ENCODE peak calls at places on chromosomes 12 and 14, in four cellular contexts. I is pancreas, V is hepatocyte, X is body of pancreas. A is an unnamed sample. For H3K9me3, the result is how much of the 10 kb centered on the place peaks cover.

GRCh38 chr12:27841392-27841882 is 61.4 kb upstream of the MANSC4 start:
- DNase-seq in I (no peak), V (peak), X (no peak), A (no peak)

GRCh38 chr12:13007496-13008233 is 7.6 kb upstream of the HEBP1 start:
- DNase-seq in I (no peak), X (no peak), V (no peak), A (no peak)

GRCh38 chr14:75010472-75010871 is 7.8 kb downstream of the EIF2B2 start:
- DNase-seq in V (no peak), X (no peak), I (no peak), A (no peak)

GRCh38 chr12:80513211-80513610 is 69.2 kb downstream of the PTPRQ start:
- DNase-seq in I (peak), X (no peak), V (no peak), A (no peak)

GRCh38 chr12:130858084-130858483 is 13.8 kb upstream of the RAN start:
- DNase-seq in I (no peak), X (no peak), V (no peak), A (no peak)

GRCh38 chr12:49357099-49357678 is 10.1 kb upstream of the SPATS2 start:
- DNase-seq in V (peak), I (peak), X (no peak), A (no peak)

GRCh38 chr12:49959570-49960473 is 1.9 kb upstream of the AQP5 start:
- DNase-seq in I (peak), V (no peak), X (peak), A (no peak)

GRCh38 chr12:3135522-3136461 is 58.6 kb downstream of the TSPAN9 start:
- DNase-seq in X (peak), I (peak), V (peak), A (peak)

GRCh38 chr12:54052745-54053624 is 650 bp upstream of the HOXC4 start:
- DNase-seq in I (no peak), V (peak), X (no peak), A (no peak)

GRCh38 chr12:92146865-92147264 is 1.2 kb upstream of the BTG1 start:
- DNase-seq in X (no peak), V (no peak), I (no peak), A (no peak)

GRCh38 chr14:22691171-22691570 is 47.0 kb upstream of the OR6J1 start:
- DNase-seq in V (no peak), X (no peak), I (no peak), A (no peak)

GRCh38 chr14:68687746-68688145 is 105.1 kb downstream of the ZFP36L1 start:
- DNase-seq in I (no peak), V (no peak), X (no peak), A (no peak)

GRCh38 chr12:51047655-51048540 is at the start of gene LETMD1:
- DNase-seq in I (peak), X (peak), V (peak), A (peak)

GRCh38 chr12:1666685-1667162 is 24.1 kb upstream of the ADIPOR2 start:
- DNase-seq in V (peak), I (no peak), X (peak), A (peak)

GRCh38 chr12:124720687-124721500 is 142.8 kb downstream of the SCARB1 start:
- DNase-seq in X (peak), I (peak), V (peak), A (no peak)

GRCh38 chr12:26195250-26195640 is at the start of gene SSPN:
- DNase-seq in V (peak), X (peak), I (peak), A (peak)

GRCh38 chr12:30779178-30779577 is 24.4 kb upstream of the CAPRIN2 start:
- DNase-seq in I (no peak), V (no peak), X (no peak), A (no peak)

GRCh38 chr14:89625208-89625987 is 208.4 kb upstream of the FOXN3 start:
- DNase-seq in V (peak), X (peak), I (peak), A (peak)

GRCh38 chr14:56153271-56153670 is 35.1 kb downstream of the PELI2 start:
- DNase-seq in X (no peak), V (no peak), I (no peak), A (no peak)
- H3K9me3 ChIP-seq in X (under half), V (under half), I (under half), A (under half)

GRCh38 chr12:133222211-133222610 is 13.5 kb downstream of the ANHX start:
- DNase-seq in V (no peak), X (no peak), I (no peak), A (no peak)

GRCh38 chr12:133231001-133231400 is 4.7 kb downstream of the ANHX start:
- DNase-seq in V (no peak), X (no peak), I (no peak), A (no peak)

GRCh38 chr12:133227281-133227852 is 8.3 kb downstream of the ANHX start:
- DNase-seq in X (no peak), V (peak), I (no peak), A (no peak)

GRCh38 chr12:133225527-133225926 is 10.2 kb downstream of the ANHX start:
- DNase-seq in I (no peak), V (no peak), X (no peak), A (no peak)

GRCh38 chr12:133226690-133227089 is 9.0 kb downstream of the ANHX start:
- DNase-seq in X (no peak), V (no peak), I (no peak), A (no peak)
- H3K9me3 ChIP-seq in X (under half), V (under half), I (under half), A (under half)

GRCh38 chr14:105837349-105838063 is 311.1 kb downstream of the TMEM121 start:
- DNase-seq in V (no peak), I (no peak), X (no peak), A (no peak)

GRCh38 chr14:105840266-105841021 is 314.1 kb downstream of the TMEM121 start:
- DNase-seq in X (no peak), I (no peak), V (no peak), A (peak)

GRCh38 chr14:105839425-105840265 is 313.3 kb downstream of the TMEM121 start:
- DNase-seq in V (no peak), X (no peak), I (no peak), A (peak)

GRCh38 chr14:105838107-105838506 is 311.7 kb downstream of the TMEM121 start:
- DNase-seq in V (no peak), X (no peak), I (no peak), A (no peak)

GRCh38 chr14:105838591-105839424 is 312.4 kb downstream of the TMEM121 start:
- DNase-seq in X (no peak), I (no peak), V (no peak), A (peak)
- H3K9me3 ChIP-seq in X (under half), I (under half), V (under half), A (under half)

GRCh38 chr12:128959931-128960330 is 106.7 kb downstream of the GLT1D1 start:
- DNase-seq in X (no peak), I (no peak), V (no peak), A (no peak)

GRCh38 chr12:128956755-128957154 is 103.5 kb downstream of the GLT1D1 start:
- DNase-seq in I (no peak), X (no peak), V (no peak), A (no peak)

GRCh38 chr12:128961308-128961923 is 108.1 kb downstream of the GLT1D1 start:
- DNase-seq in I (no peak), X (no peak), V (no peak), A (no peak)

GRCh38 chr12:128966411-128966810 is 113.1 kb downstream of the GLT1D1 start:
- DNase-seq in I (no peak), X (no peak), V (no peak), A (no peak)

GRCh38 chr12:128961957-128962356 is 108.7 kb downstream of the GLT1D1 start:
- DNase-seq in I (no peak), X (no peak), V (no peak), A (no peak)
- H3K9me3 ChIP-seq in I (under half), X (under half), V (under half), A (under half)